ENCODE peak calls at places on chromosomes 2 and 18, in five cellular contexts. P, Q, K, L and D are unnamed samples.

GRCh38 chr2:88827821-88828220 is 136.3 kb downstream of the RPIA start:
- DNase-seq in K (no peak), Q (no peak), L (no peak), P (no peak), D (no peak)

GRCh38 chr18:25062720-25063119 is 289.2 kb downstream of the ZNF521 start:
- DNase-seq in Q (no peak), L (no peak), P (no peak), K (no peak), D (no peak)

GRCh38 chr2:3098231-3098630 is 279.4 kb downstream of the EIPR1 start:
- DNase-seq in Q (no peak), K (no peak), L (no peak), P (no peak), D (no peak)

GRCh38 chr2:201847483-201847882 is 41.1 kb downstream of the CDK15 start:
- DNase-seq in K (no peak), P (no peak), Q (no peak), L (no peak), D (no peak)

GRCh38 chr2:128290356-128290755 is 28.3 kb downstream of the HS6ST1 start:
- DNase-seq in P (no peak), L (no peak), Q (no peak), K (no peak), D (no peak)

GRCh38 chr2:99806758-99807157 is 316.9 kb upstream of the REV1 start:
- DNase-seq in K (no peak), L (no peak), P (no peak), Q (peak), D (no peak)

GRCh38 chr2:200159366-200159720 is 147.2 kb upstream of the SPATS2L start:
- DNase-seq in L (no peak), K (no peak), Q (no peak), P (no peak), D (no peak)

GRCh38 chr18:24071779-24072178 is 57.2 kb downstream of the TTC39C start:
- DNase-seq in L (no peak), P (no peak), Q (peak), K (no peak), D (no peak)

GRCh38 chr2:193476171-193476800 is 1281.6 kb upstream of the TMEFF2 start:
- DNase-seq in Q (no peak), L (no peak), K (no peak), P (no peak), D (no peak)

GRCh38 chr2:85907671-85908157 is 18.9 kb upstream of the ST3GAL5 start:
- DNase-seq in Q (peak), K (no peak), P (peak), L (no peak), D (no peak)

GRCh38 chr2:43455735-43456642 is 139.8 kb downstream of the THADA start:
- DNase-seq in L (no peak), P (no peak), K (no peak), Q (peak), D (no peak)

GRCh38 chr18:72697706-72698105 is 153.6 kb upstream of the CBLN2 start:
- DNase-seq in K (no peak), P (no peak), L (no peak), Q (no peak), D (no peak)

GRCh38 chr18:72704202-72704601 is 160.1 kb upstream of the CBLN2 start:
- DNase-seq in L (no peak), P (no peak), Q (no peak), K (no peak), D (no peak)

GRCh38 chr18:72700961-72701710 is 157.0 kb upstream of the CBLN2 start:
- DNase-seq in Q (peak), K (no peak), P (no peak), L (no peak), D (no peak)
- TF ChIP-seq CTCF in Q (peak), K (no peak), P (peak), L (no peak), D (peak)

GRCh38 chr2:241413929-241414580 is 58.0 kb downstream of the FARP2 start:
- DNase-seq in Q (no peak), L (no peak), K (no peak), P (no peak), D (peak)
- H3K27ac ChIP-seq in Q (no peak), L (no peak), K (no peak), P (no peak), D (peak)

GRCh38 chr2:218605438-218605837 is 2.3 kb upstream of the PLCD4 start:
- DNase-seq in K (no peak), Q (no peak), P (no peak), L (no peak), D (no peak)

DNA sequence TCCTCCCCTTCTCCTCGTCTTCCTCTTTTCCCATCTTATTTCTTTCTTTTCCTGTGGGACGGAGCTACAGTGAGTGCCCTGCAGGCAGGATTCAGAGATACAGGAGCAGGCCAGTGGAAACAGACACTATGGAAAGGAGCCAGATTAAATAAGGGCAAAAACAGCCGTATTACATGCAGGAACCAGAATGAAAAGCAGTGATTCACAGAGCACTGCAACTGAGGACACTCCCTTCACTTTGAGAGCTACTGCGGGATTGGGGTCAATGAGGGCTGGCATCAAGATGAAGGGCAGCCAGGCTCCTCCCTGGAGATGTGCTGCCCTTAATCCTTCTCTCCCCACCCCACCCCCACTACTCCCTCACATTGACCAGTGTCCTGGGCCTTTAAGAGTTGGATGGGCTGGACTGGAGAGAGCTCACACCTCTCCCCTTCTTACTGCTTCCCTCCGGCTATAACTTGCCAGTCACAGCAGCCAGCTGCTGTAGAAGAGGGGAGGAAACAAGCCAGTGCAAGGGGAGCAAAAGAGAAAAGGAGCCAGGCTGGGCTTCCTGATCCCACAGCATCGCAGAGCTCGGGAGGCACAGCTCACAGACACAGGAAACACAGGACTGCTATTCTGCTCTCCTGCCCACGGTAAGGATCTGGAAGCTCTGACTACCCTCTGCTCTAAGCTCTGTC is at the start of gene PLCD4:
- DNase-seq in P (no peak), L (no peak), Q (peak), K (peak), D (no peak)
- TF ChIP-seq CTCF in P (no peak), L (no peak), Q (no peak), K (no peak), D (no peak)

GRCh38 chr2:174634130-174635014 is 36.8 kb upstream of the WIPF1 start:
- DNase-seq in L (peak), K (no peak), Q (no peak), P (no peak), D (no peak)

GRCh38 chr2:174633621-174633927 is 36.0 kb upstream of the WIPF1 start:
- DNase-seq in L (no peak), Q (no peak), K (no peak), P (no peak), D (no peak)

GRCh38 chr2:174631009-174631981 is 33.7 kb upstream of the WIPF1 start:
- DNase-seq in P (no peak), K (no peak), L (no peak), Q (no peak), D (no peak)

GRCh38 chr2:174635015-174635593 is 37.5 kb upstream of the WIPF1 start:
- DNase-seq in P (no peak), Q (no peak), K (no peak), L (no peak), D (no peak)

DNA sequence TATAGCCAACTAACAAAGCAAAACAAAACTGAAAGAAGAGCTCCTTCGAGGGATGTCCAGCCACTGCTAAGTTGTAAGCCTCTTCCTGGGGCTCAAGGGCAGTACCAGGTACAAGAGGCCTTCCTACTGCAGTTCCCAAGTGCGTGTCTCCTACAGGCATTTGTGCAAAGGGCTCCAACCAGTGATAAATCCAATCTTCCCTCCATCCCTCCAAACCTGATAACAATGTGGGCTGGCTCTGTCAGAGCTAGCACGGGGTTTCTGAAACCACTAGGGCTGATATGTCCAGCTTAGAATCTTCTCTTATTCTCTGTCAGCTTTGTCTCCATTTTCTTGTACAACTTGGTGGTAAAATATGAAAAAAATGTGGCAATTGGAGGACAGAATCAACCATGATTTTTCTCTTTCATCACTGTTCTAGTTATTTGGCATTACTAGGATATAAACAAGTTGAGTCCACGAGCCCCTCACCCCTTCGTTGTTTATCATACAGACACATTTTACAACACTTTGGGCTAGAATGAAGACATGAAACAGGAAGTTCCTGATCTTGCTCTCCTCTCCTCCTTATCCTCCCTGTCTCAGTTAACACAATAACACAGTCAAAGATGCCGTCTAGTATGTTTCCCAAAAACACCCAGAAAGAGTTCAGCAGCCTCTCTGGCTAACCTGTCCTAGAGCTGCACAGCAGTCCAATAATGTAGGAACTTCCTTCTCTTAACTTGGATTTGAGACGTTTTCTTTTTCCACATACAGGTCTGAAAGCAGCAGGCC is 35.4 kb upstream of the WIPF1 start:
- DNase-seq in K (no peak), Q (no peak), P (no peak), L (peak), D (no peak)
- H3K27ac ChIP-seq in K (peak), Q (no peak), P (no peak), L (peak), D (peak)

GRCh38 chr2:29013046-29013780 is 32.1 kb downstream of the TOGARAM2 start:
- DNase-seq in P (no peak), K (no peak), L (no peak), Q (peak), D (no peak)
- TF ChIP-seq CTCF in P (peak), K (no peak), L (peak), Q (peak), D (no peak)

DNA sequence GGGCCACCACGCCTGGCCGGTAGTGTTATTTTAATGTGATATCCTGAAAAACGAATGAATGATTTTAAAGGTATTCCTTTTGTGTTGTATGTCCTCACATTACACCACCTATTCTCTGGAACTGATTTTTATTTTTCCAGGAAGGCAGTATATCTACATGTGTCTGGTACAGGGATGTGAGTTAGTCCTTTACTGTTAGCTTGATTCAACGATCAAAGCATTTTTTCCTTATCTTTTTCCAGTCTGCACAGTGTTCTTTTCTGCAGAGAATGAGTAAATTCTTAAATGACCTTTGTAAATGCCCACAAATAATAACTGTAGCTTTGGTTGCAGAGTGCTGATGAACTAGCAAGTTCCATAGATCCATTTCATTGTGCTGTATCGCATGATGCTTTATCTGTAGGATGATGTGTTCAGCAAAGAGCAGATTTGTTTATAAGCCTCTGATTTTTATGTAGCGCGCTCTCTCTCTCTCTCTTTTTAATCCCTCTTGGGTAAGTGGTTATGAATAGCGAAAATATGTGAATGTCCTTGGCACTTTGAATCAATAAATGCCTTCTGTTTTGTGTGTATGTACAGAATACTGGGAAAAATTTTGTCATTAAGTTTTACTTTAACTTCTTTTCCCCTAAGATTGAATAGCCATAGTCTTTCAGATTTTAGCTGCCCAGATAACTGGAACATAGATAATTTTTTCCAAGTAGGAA is 82.5 kb upstream of the EML6 start:
- DNase-seq in L (no peak), Q (no peak), K (no peak), P (no peak), D (no peak)
- H3K27ac ChIP-seq in L (no peak), Q (peak), K (no peak), P (no peak), D (peak)

GRCh38 chr18:49572935-49573334 is 11.1 kb downstream of the LIPG start:
- DNase-seq in P (no peak), Q (no peak), L (no peak), K (no peak), D (no peak)
- TF ChIP-seq CTCF in P (no peak), Q (no peak), L (no peak), K (no peak), D (no peak)

DNA sequence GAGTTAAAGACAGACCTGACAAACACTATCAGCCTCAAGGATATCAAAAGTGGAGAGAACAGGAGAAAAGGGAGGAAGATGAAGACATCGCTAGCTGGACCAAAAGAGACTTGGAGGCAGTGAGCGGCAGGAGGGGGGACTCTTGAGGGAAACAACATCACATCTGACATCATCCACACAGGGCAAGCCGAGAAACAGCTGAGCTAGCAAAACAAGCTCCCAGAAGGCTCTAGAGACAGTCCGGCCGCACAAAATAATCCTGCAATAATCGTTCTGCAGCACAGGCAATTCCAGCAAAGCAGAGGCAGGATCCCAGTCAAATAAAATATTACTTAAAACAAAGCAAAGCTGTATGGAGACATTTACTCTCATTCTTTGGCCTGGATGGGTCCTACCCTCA is 239.8 kb downstream of the EN1 start:
- DNase-seq in P (no peak), Q (no peak), L (no peak), K (no peak), D (no peak)
- H3K27ac ChIP-seq in P (no peak), Q (no peak), L (no peak), K (no peak), D (no peak)

GRCh38 chr2:30149513-30149912 is 2.7 kb downstream of the YPEL5 start:
- DNase-seq in P (no peak), L (peak), K (no peak), Q (no peak), D (no peak)

GRCh38 chr2:30155202-30155601 is 8.4 kb downstream of the YPEL5 start:
- DNase-seq in K (no peak), P (no peak), L (no peak), Q (no peak), D (no peak)

GRCh38 chr2:30149976-30150375 is 3.2 kb downstream of the YPEL5 start:
- DNase-seq in K (no peak), P (no peak), Q (no peak), L (no peak), D (no peak)

GRCh38 chr2:30150786-30151185 is 4.0 kb downstream of the YPEL5 start:
- DNase-seq in K (no peak), L (no peak), P (no peak), Q (no peak), D (no peak)

GRCh38 chr2:30152385-30152784 is 5.6 kb downstream of the YPEL5 start:
- DNase-seq in P (no peak), Q (no peak), L (no peak), K (no peak), D (no peak)
- TF ChIP-seq CTCF in P (no peak), Q (no peak), L (no peak), K (no peak), D (no peak)

GRCh38 chr2:168526641-168527040 is 70.6 kb downstream of the CERS6 start:
- DNase-seq in L (no peak), K (peak), P (peak), Q (no peak), D (no peak)

GRCh38 chr2:168528016-168528415 is 71.9 kb downstream of the CERS6 start:
- DNase-seq in K (no peak), P (no peak), Q (no peak), L (no peak), D (no peak)

GRCh38 chr2:168529054-168529833 is 73.2 kb downstream of the CERS6 start:
- DNase-seq in Q (no peak), K (no peak), L (no peak), P (no peak), D (no peak)

GRCh38 chr2:168529900-168530561 is 74.0 kb downstream of the CERS6 start:
- DNase-seq in L (no peak), Q (no peak), K (no peak), P (no peak), D (no peak)

GRCh38 chr2:168528469-168528868 is 72.4 kb downstream of the CERS6 start:
- DNase-seq in Q (peak), L (no peak), K (no peak), P (no peak), D (no peak)
- H3K27ac ChIP-seq in Q (peak), L (no peak), K (no peak), P (peak), D (no peak)